ENCODE peak calls at places on chromosomes 1 and 21, in ten cellular contexts. W, X, L, C, T, P, S, B, A and J are unnamed samples.

GRCh38 chr1:93817819-93818569 is 61.0 kb downstream of the DNTTIP2 start:
- DNase-seq in W (no peak), X (no peak), L (no peak), C (no peak), T (no peak), P (no peak), S (no peak), B (no peak), A (no peak), J (no peak)

GRCh38 chr1:221276911-221277310 is 397.7 kb downstream of the HLX start:
- DNase-seq in W (no peak), X (no peak), L (no peak), C (peak; percentile 61), T (no peak), P (no peak), S (no peak), B (peak; percentile 75), A (no peak), J (no peak)

GRCh38 chr1:116418091-116418830 is 45.2 kb downstream of the ATP1A1 start:
- DNase-seq in W (peak; percentile 80), X (peak; percentile 91), L (peak; percentile 95), C (peak; percentile 85), T (peak; percentile 11), P (peak; percentile 61), S (no peak), B (peak; percentile 72), A (peak; percentile 86), J (peak; percentile 94)

GRCh38 chr1:47690341-47691244 is 252.7 kb downstream of the FOXD2 start:
- DNase-seq in W (no peak), X (no peak), L (no peak), C (no peak), T (no peak), P (no peak), S (no peak), B (peak; percentile 12), A (no peak), J (no peak)

GRCh38 chr1:38803647-38804046 is 55.9 kb downstream of the RRAGC start:
- DNase-seq in W (no peak), X (no peak), L (no peak), C (peak; percentile 11), T (no peak), P (no peak), S (peak; percentile 23), B (peak; percentile 17), A (no peak), J (peak; percentile 8)

GRCh38 chr1:206732508-206732907 is 38.1 kb upstream of the IL19 start:
- DNase-seq in W (no peak), X (no peak), L (no peak), C (no peak), T (no peak), P (no peak), S (no peak), B (no peak), A (no peak), J (no peak)

GRCh38 chr1:184329962-184330868 is 56.6 kb upstream of the C1orf21 start:
- DNase-seq in W (peak; percentile 48), X (no peak), L (no peak), C (peak; percentile 37), T (no peak), P (no peak), S (peak; percentile 39), B (no peak), A (no peak), J (no peak)

GRCh38 chr1:915295-916172 is 8.2 kb upstream of the SAMD11 start:
- DNase-seq in W (peak; percentile 8), X (peak; percentile 23), L (no peak), C (no peak), T (no peak), P (no peak), S (no peak), B (no peak), A (peak; percentile 10), J (no peak)

DNA sequence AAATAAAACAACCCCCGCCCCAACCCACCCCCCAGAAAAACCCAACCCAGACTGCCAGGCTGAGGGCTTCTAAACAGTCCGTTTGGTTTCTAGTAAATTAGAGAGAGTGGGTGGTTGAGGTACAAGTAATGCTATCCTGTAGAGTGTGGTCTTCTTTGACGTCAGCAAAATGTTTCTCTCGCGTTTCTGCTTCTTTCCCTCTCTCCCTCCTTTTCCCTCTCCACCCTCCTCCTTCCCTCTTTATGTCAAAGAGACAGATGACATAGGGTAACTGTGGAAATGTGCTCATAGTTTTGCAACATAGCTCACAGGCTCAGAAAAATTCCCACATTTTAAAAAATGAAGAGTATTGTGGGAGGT is 158.3 kb downstream of the TOMM20 start:
- DNase-seq in W (no peak), X (no peak), L (no peak), C (peak; percentile 98), T (no peak), P (no peak), S (no peak), B (peak; percentile 99), A (no peak), J (no peak)
- H3K4me3 ChIP-seq in W (no peak overlapping the region), X (peak overlapping the region; percentile 59), L (no peak overlapping the region), C (peak overlapping the region; percentile 35), T (peak overlapping the region; percentile 70), P (no peak overlapping the region), S (peak overlapping the region; percentile 23), B (peak overlapping the region; percentile 13), A (peak overlapping the region; percentile 51), J (peak overlapping the region; percentile 30)

DNA sequence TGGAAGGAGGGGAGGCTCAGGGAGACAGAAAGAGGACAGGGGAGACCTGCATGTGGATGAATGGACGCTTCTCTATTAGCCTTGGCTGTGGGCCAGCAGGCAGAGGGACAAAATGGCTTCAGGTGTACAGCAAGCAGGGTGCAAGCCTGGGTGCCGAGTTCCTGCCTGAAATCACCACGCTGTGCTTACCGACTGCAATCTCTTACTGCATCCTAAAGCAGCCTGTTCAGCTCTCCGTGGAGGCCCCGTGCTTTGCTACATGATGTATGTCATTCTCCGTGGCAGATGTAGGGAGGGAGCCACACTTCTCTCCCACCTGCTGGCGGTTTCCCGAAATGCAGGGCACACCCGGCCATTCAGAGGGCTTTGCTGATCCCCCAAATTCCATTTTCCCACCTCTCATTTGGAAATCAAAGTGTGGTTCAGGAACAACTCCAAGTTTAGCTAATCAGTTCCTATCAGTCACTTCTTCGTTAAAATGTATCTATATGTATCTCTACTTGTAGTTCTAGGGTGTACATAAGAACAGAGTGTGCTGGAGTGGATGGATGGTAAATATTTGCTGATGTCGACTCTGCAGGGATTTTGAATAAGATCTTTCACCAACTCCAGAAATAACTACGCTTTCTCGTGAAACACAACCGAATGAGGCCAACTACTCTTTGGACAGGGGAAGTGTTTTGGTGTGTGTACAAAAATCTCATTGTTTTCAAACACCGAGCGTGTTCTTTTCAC is 122.3 kb upstream of the BACE2 start:
- DNase-seq in W (peak; percentile 61), X (no peak), L (no peak), C (no peak), T (no peak), P (peak; percentile 5), S (no peak), B (no peak), A (no peak), J (no peak)
- TF ChIP-seq CTCF in W (peak; percentile 25), X (no peak), L (no peak), C (no peak), T (no peak), P (peak; percentile 41), S (peak; percentile 38), B (no peak), A (peak; percentile 54), J (no peak)

GRCh38 chr1:108747898-108748297 is 1.4 kb downstream of the STXBP3 start:
- DNase-seq in W (no peak), X (no peak), L (no peak), C (no peak), T (no peak), P (no peak), S (no peak), B (no peak), A (no peak), J (no peak)

GRCh38 chr1:108746382-108747127 is at the start of gene STXBP3:
- DNase-seq in W (peak; percentile 99), X (peak; percentile 100), L (peak; percentile 97), C (peak; percentile 95), T (peak; percentile 89), P (peak; percentile 91), S (peak; percentile 68), B (peak; percentile 97), A (peak; percentile 98), J (peak; percentile 97)

GRCh38 chr1:108745980-108746381 is 493 bp upstream of the STXBP3 start:
- DNase-seq in W (no peak), X (no peak), L (no peak), C (no peak), T (no peak), P (no peak), S (no peak), B (no peak), A (no peak), J (no peak)

GRCh38 chr1:108749081-108749480 is 2.6 kb downstream of the STXBP3 start:
- DNase-seq in W (no peak), X (no peak), L (no peak), C (no peak), T (no peak), P (no peak), S (no peak), B (no peak), A (no peak), J (no peak)

DNA sequence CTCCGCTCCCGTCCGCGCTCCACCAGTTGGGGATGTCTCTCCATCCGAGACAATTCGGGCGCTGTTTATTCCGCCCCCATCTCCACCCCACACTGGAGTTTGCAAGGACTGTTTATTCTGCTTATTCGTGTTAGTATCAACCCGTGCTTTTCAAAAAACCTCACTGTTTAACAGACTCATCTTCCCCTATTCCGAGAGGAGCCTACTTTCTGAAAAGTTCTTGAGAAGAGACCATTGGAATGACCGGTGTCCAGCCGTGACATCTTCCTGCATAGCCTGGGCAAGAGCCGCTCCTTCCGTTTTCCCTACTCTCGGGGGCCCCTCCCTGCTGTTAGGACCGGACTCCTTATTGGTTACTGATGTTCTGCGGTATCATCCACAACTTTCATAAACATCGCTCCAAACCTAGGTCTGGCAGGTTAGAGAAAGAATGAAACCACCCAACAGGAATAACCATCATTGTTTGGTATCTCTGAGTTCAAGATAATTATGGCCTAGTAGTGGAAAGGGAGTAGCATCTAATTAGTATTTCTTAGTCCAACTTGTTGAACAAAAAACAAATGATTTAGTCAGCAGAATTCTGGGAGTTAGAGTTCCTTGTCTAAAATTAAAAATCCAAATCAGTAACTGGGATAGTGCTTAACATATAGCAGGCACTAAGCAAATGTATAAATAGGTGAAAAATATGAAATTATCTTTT is 804 bp downstream of the STXBP3 start:
- DNase-seq in W (peak; percentile 73), X (peak; percentile 87), L (peak; percentile 48), C (peak; percentile 89), T (peak; percentile 59), P (peak; percentile 79), S (peak; percentile 37), B (peak; percentile 85), A (peak; percentile 71), J (peak; percentile 90)
- H3K4me3 ChIP-seq in W (peak overlapping the region; percentile 77), X (peak overlapping the region; percentile 86), L (peak overlapping the region; percentile 93), C (peak overlapping the region; percentile 89), T (peak overlapping the region; percentile 85), P (peak overlapping the region; percentile 99), S (peak overlapping the region; percentile 92), B (peak overlapping the region; percentile 94), A (peak overlapping the region; percentile 90), J (peak overlapping the region; percentile 79)

DNA sequence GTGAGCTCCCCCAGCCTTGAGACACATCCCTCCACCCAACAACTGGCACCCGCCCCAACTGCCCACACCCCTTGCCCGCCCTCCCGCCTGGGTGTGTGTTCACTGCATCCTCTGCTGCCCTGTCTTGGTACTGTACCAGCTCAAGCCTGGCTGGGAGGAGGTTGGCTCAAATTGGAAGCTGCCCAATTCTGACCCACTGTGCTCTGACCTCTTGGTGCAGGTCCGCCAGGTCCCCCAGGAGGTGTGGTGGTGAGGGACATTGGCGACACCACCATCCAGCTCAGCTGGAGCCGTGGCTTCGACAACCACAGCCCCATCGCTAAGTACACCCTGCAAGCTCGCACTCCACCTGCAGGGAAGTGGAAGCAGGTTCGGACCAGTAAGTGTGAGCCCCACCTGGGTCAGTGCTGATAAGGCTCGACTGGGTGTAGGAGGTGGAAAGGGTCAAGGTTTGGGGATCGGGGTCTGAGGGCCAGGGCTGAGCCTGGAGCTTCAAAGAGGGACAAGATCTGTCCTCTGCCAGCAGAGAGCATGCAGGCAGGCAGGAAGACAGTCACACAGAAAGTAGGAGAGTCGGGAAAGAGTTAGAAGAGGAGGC is 17.9 kb downstream of the TMEM81 start:
- DNase-seq in W (no peak), X (peak; percentile 27), L (no peak), C (no peak), T (no peak), P (no peak), S (no peak), B (no peak), A (no peak), J (no peak)
- TF ChIP-seq CTCF in W (no peak), X (no peak), L (no peak), C (no peak), T (no peak), P (peak; percentile 46), S (peak; percentile 4), B (no peak), A (peak; percentile 12), J (no peak)